ENCODE peak calls at places on chromosomes 2 and 18, in six cellular contexts. Q is HCT116, H is K562, R is HepG2, U is SK-N-SH, Y is GM12878. S is an unnamed sample.

GRCh38 chr18:48931680-48932461 is 18.9 kb downstream of the SMAD7 start:
- DNase-seq in Q (no peak), H (peak), R (no peak), U (no peak), Y (peak), S (no peak)

GRCh38 chr2:105744909-105745853 is at the start of gene NCK2:
- DNase-seq in Q (no peak), H (peak), R (no peak), U (peak), Y (no peak), S (no peak)

GRCh38 chr2:69830045-69830905 is 815 bp downstream of the GMCL1 start:
- DNase-seq in Q (no peak), H (peak), R (peak), U (peak), Y (no peak), S (no peak)

GRCh38 chr2:195322324-195322723 is 334.7 kb upstream of the SLC39A10 start:
- DNase-seq in Q (no peak), H (peak), R (no peak), U (peak), Y (no peak), S (peak)

GRCh38 chr2:236705295-236706114 is 135.9 kb downstream of the ACKR3 start:
- DNase-seq in Q (no peak), H (no peak), R (no peak), U (no peak), Y (no peak), S (no peak)

GRCh38 chr2:124286089-124286783 is 261.1 kb downstream of the CNTNAP5 start:
- DNase-seq in Q (no peak), H (no peak), R (no peak), U (no peak), Y (no peak), S (no peak)

GRCh38 chr2:218006741-218007140 is 3.9 kb upstream of the TNS1 start:
- DNase-seq in Q (no peak), H (no peak), R (no peak), U (no peak), Y (no peak), S (no peak)

GRCh38 chr2:215535125-215535668 is 99.3 kb upstream of the FN1 start:
- DNase-seq in Q (no peak), H (no peak), R (peak), U (no peak), Y (no peak), S (no peak)

GRCh38 chr2:53484521-53484920 is 283.1 kb upstream of the CHAC2 start:
- DNase-seq in Q (no peak), H (no peak), R (no peak), U (no peak), Y (no peak), S (no peak)

DNA sequence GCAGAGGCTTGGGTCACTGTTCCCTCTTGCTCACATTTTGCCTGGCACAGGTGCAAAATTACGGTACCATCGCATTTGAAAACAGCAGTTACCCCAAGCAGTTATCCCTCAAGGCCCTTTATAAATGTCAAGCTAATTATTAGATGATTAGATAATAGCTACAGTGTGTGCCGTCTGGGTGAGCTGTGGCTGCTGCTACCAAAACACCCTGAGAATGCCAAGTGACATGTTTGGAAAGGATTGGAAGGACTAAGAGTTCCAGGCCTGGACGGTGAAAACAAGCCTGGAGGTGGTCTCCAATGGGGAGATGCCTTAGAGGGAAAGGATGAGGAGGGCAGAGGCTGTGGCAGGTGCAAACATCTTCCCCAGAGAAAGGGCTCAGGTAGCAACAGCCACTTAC is 120.6 kb downstream of the CAPN13 start:
- DNase-seq in Q (no peak), H (no peak), R (no peak), U (no peak), Y (no peak), S (no peak)
- TF ChIP-seq JUND in Q (no peak), H (no peak), R (no peak), U (no peak), Y (no peak), S (no peak)

GRCh38 chr18:77761332-77761731 is 511.7 kb downstream of the GALR1 start:
- DNase-seq in Q (no peak), H (no peak), R (no peak), U (no peak), Y (no peak), S (no peak)

GRCh38 chr18:77763530-77763929 is 513.9 kb downstream of the GALR1 start:
- DNase-seq in Q (no peak), H (no peak), R (no peak), U (no peak), Y (no peak), S (no peak)

GRCh38 chr18:77766421-77766820 is 516.8 kb downstream of the GALR1 start:
- DNase-seq in Q (no peak), H (no peak), R (no peak), U (no peak), Y (no peak), S (no peak)

GRCh38 chr18:77762632-77763031 is 513.0 kb downstream of the GALR1 start:
- DNase-seq in Q (no peak), H (no peak), R (no peak), U (no peak), Y (no peak), S (no peak)

DNA sequence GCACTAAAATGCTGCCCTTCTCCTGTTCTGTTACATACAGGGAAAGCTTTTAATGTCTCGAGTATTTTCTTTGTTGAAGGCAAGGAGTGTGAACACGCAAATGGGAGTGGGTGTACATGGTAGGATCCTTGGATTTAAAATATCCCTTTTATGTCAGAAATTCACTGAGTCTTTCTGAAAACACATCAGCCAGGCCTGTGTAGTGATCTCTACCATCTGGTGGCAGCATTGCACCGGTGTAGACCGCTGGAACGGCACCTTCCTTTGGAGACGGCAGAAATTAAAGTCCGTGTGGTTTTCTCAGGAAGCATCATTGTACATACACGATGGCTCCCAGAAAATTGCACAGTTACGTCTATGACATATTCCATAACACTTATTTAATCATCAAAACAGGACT is 515.8 kb downstream of the GALR1 start:
- DNase-seq in Q (no peak), H (peak), R (peak), U (peak), Y (no peak), S (peak)
- TF ChIP-seq JUND in Q (no peak), H (no peak), R (no peak), U (no peak), Y (no peak), S (no peak)

DNA sequence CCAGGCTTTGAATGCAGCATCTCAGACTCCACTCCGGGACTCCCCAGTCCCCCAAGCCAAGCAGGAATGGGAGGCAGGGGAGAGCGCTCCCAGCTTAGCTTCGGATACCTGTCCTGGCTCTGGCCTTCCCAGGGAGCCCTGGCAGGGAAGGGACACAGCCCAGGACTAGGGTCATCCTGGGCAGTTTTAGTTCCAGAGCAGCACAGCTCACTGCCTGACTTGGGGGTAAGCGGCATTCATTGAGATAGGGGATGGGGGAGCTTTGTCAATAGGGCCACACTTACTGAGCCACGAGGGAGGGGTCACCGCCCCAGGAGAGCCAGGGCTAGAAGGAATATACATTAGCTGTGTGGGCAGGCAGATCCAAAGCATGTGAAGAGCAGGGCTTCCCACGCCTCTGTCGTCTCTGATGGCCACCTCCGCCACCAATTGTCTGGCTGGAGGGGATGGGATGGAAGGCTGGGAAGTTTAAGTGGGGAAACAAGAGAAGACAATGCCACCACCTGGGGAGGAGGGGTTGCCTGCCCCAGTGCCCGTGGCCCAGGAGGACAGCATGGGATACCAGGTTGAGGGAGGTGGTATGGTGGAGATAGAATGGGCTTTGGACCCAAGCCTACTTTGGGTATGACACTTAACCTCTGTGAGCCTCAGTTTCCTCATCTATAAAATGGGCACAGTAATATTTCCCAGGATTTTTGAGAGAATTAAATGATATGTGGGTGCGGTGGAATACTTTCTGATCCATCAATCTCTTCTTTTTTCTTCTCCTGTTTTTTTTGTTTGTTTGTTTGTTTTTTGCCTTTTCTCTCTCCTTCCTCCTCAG is 40.2 kb downstream of the SCTR start:
- DNase-seq in Q (no peak), H (no peak), R (no peak), U (no peak), Y (no peak), S (no peak)
- TF ChIP-seq JUND in Q (no peak), H (no peak), R (no peak), U (no peak), Y (no peak), S (no peak)

DNA sequence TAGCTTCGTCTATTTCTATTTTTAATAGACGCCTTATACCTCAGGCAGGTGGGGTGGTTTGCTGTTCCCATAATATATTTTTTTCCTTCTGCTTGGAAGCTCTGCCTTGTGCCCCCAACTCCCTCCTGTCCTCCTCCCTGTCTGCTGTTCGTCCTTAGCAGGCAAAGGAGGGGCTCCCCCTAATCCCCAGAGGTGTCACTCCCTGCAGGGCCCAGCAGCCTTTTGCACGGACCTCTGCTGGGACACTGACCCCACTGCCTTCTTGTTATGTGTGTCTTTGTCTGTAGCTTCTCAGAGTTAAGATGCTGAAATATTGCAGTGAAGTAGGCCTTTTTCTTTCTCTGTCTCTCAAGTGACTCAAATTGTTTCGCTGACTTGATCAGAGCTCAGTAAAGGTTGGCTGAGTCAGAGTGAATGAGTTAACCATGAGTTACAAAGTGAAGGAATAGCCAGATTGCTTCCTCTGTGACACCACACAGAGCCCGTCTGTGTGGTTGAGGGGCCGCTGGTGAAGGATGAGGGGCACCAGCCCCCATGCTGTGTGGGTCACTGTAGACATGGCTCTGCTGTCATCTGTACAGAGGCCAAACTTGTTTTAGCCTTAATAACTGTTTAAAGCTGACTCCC is 47.7 kb downstream of the PRKCE start:
- DNase-seq in Q (no peak), H (no peak), R (no peak), U (no peak), Y (no peak), S (no peak)
- TF ChIP-seq JUND in Q (no peak), H (no peak), R (no peak), U (peak), Y (no peak), S (no peak)

DNA sequence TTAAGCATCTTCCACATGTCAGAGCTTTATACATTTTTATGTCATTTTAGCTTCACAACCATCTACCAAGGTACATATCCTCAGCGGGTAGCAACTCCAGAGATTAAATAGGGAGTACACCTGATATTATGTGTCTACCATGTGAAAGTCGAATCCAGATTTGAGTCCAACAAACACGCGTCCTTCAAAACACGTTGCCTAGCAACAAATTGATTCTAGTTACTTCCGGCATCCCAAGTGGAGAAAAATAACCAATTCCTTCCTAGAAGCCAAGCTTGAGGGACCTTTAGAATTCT is 222 bp upstream of the ERICH2 start:
- DNase-seq in Q (no peak), H (no peak), R (no peak), U (no peak), Y (no peak), S (no peak)
- TF ChIP-seq JUND in Q (no peak), H (no peak), R (no peak), U (no peak), Y (no peak), S (no peak)

GRCh38 chr2:177467646-177468045 is 75.1 kb downstream of the AGPS start:
- DNase-seq in Q (no peak), H (no peak), R (no peak), U (no peak), Y (no peak), S (no peak)
- TF ChIP-seq JUND in Q (peak), H (no peak), R (no peak), U (peak), Y (no peak), S (no peak)

GRCh38 chr2:112836695-112837117 is at the start of gene IL1B:
- DNase-seq in Q (no peak), H (no peak), R (no peak), U (no peak), Y (no peak), S (no peak)
- TF ChIP-seq JUND in Q (no peak), H (no peak), R (no peak), U (no peak), Y (no peak), S (no peak)

GRCh38 chr2:9702604-9703084 is 71.8 kb upstream of the YWHAQ start:
- DNase-seq in Q (no peak), H (no peak), R (no peak), U (no peak), Y (no peak), S (no peak)

GRCh38 chr2:9703701-9704221 is 73.0 kb upstream of the YWHAQ start:
- DNase-seq in Q (peak), H (peak), R (peak), U (no peak), Y (no peak), S (no peak)

GRCh38 chr2:9707008-9707407 is 76.2 kb upstream of the YWHAQ start:
- DNase-seq in Q (no peak), H (no peak), R (peak), U (no peak), Y (no peak), S (no peak)

GRCh38 chr2:9704600-9704999 is 73.8 kb upstream of the YWHAQ start:
- DNase-seq in Q (no peak), H (no peak), R (no peak), U (no peak), Y (no peak), S (no peak)

GRCh38 chr2:9703085-9703641 is 72.4 kb upstream of the YWHAQ start:
- DNase-seq in Q (peak), H (no peak), R (peak), U (no peak), Y (no peak), S (no peak)
- TF ChIP-seq JUND in Q (no peak), H (no peak), R (no peak), U (no peak), Y (no peak), S (no peak)